ENCODE peak calls at places on chromosomes 11 and 22, in six cellular contexts. B is thyroid gland; U is CD8-positive, alpha-beta memory T cell; P is CD4-positive, alpha-beta T cell; M is brain microvascular endothelial cell; F is heart left ventricle. V is an unnamed sample.

GRCh38 chr11:111938687-111939160 is 1.6 kb downstream of the DIXDC1 start:
- DNase-seq in B (no peak), U (peak), P (no peak), M (peak), F (no peak), V (no peak)

GRCh38 chr11:17208257-17208999 is 642 bp upstream of the PIK3C2A start:
- DNase-seq in B (peak), U (peak), P (peak), M (peak), F (no peak), V (peak)

GRCh38 chr22:29813126-29813525 is 24.9 kb downstream of the ASCC2 start:
- DNase-seq in B (no peak), U (no peak), P (no peak), M (no peak), F (no peak), V (no peak)

GRCh38 chr11:77374108-77374507 is 72.6 kb upstream of the GDPD4 start:
- DNase-seq in B (no peak), U (no peak), P (no peak), M (peak), F (no peak), V (no peak)

GRCh38 chr11:26286472-26287066 is 45.4 kb upstream of the ANO3 start:
- DNase-seq in B (peak), U (no peak), P (no peak), M (peak), F (no peak), V (no peak)

GRCh38 chr22:36330655-36331305 is 57.0 kb downstream of the MYH9 start:
- DNase-seq in B (no peak), U (no peak), P (no peak), M (peak), F (peak), V (no peak)

GRCh38 chr11:47083913-47084312 is 92.8 kb downstream of the ARFGAP2 start:
- DNase-seq in B (no peak), U (no peak), P (no peak), M (no peak), F (no peak), V (no peak)

GRCh38 chr22:26848244-26848920 is 191.0 kb downstream of the MIAT start:
- DNase-seq in B (no peak), U (no peak), P (no peak), M (peak), F (no peak), V (no peak)

GRCh38 chr11:24754406-24754805 is 257.6 kb downstream of the LUZP2 start:
- DNase-seq in B (no peak), U (no peak), P (no peak), M (no peak), F (no peak), V (no peak)

GRCh38 chr11:34425863-34426262 is 12.9 kb upstream of the CAT start:
- DNase-seq in B (no peak), U (no peak), P (no peak), M (no peak), F (no peak), V (no peak)

GRCh38 chr11:64752106-64752970 is 7.4 kb downstream of the PYGM start:
- DNase-seq in B (no peak), U (no peak), P (no peak), M (no peak), F (no peak), V (no peak)

GRCh38 chr11:20388096-20389055 is 860 bp downstream of the PRMT3 start:
- DNase-seq in B (peak), U (no peak), P (no peak), M (no peak), F (no peak), V (no peak)

GRCh38 chr22:20458530-20459151 is 21.0 kb upstream of the SCARF2 start:
- DNase-seq in B (no peak), U (no peak), P (no peak), M (no peak), F (no peak), V (no peak)

GRCh38 chr22:42602470-42602869 is 12.2 kb downstream of the POLDIP3 start:
- DNase-seq in B (peak), U (no peak), P (no peak), M (no peak), F (no peak), V (no peak)

GRCh38 chr11:31805629-31806185 is 5.4 kb downstream of the PAX6 start:
- DNase-seq in B (no peak), U (no peak), P (no peak), M (no peak), F (no peak), V (no peak)

GRCh38 chr22:26656896-26657851 is at the start of gene MIAT:
- DNase-seq in B (peak), U (peak), P (peak), M (peak), F (no peak), V (no peak)

GRCh38 chr11:115717215-115717584 is 213.0 kb upstream of the CADM1 start:
- DNase-seq in B (no peak), U (no peak), P (no peak), M (no peak), F (peak), V (no peak)

GRCh38 chr22:37254867-37255233 is 10.8 kb upstream of the RAC2 start:
- DNase-seq in B (no peak), U (no peak), P (no peak), M (peak), F (no peak), V (peak)

GRCh38 chr11:88122956-88123355 is 52.3 kb downstream of the RAB38 start:
- DNase-seq in B (no peak), U (no peak), P (no peak), M (no peak), F (no peak), V (no peak)

GRCh38 chr22:35629406-35630234 is 12.5 kb upstream of the MB start:
- DNase-seq in B (peak), U (no peak), P (peak), M (peak), F (peak), V (peak)

GRCh38 chr11:114061053-114062049 is 1.8 kb downstream of the ZBTB16 start:
- DNase-seq in B (peak), U (no peak), P (no peak), M (no peak), F (no peak), V (no peak)

GRCh38 chr11:69518081-69518950 is 36.9 kb downstream of the LINC01488 start:
- DNase-seq in B (no peak), U (no peak), P (no peak), M (peak), F (no peak), V (no peak)

GRCh38 chr22:37381489-37381888 is 45.8 kb downstream of the ELFN2 start:
- DNase-seq in B (no peak), U (no peak), P (no peak), M (no peak), F (no peak), V (no peak)

GRCh38 chr22:36528336-36528735 is 630 bp downstream of the EIF3D start:
- DNase-seq in B (no peak), U (no peak), P (no peak), M (no peak), F (no peak), V (no peak)

GRCh38 chr22:20430101-20430640 is 7.5 kb downstream of the SCARF2 start:
- DNase-seq in B (no peak), U (no peak), P (no peak), M (no peak), F (no peak), V (no peak)

GRCh38 chr22:19724927-19725661 is 1.8 kb downstream of the GP1BB start:
- DNase-seq in B (no peak), U (no peak), P (no peak), M (no peak), F (no peak), V (no peak)

GRCh38 chr11:1852885-1853284 is at the start of gene LSP1:
- DNase-seq in B (no peak), U (peak), P (peak), M (no peak), F (no peak), V (no peak)

GRCh38 chr11:6259638-6260019 is at the start of gene CCKBR:
- DNase-seq in B (peak), U (peak), P (no peak), M (no peak), F (no peak), V (no peak)

GRCh38 chr11:70569173-70569890 is 171.0 kb downstream of the CTTN start:
- DNase-seq in B (no peak), U (no peak), P (no peak), M (no peak), F (no peak), V (no peak)

GRCh38 chr11:111155021-111155420 is 90.5 kb upstream of the POU2AF2 start:
- DNase-seq in B (no peak), U (no peak), P (no peak), M (no peak), F (no peak), V (no peak)

GRCh38 chr11:86696451-86696850 is 24.0 kb upstream of the ME3 start:
- DNase-seq in B (no peak), U (no peak), P (no peak), M (no peak), F (no peak), V (no peak)

GRCh38 chr11:36763187-36763586 is 165.2 kb upstream of the RAG2 start:
- DNase-seq in B (peak), U (no peak), P (no peak), M (no peak), F (no peak), V (no peak)

GRCh38 chr22:27045103-27045940 is 387.9 kb downstream of the MIAT start:
- DNase-seq in B (no peak), U (no peak), P (no peak), M (peak), F (no peak), V (peak)

GRCh38 chr11:45208135-45208534 is 61.7 kb downstream of the PRDM11 start:
- DNase-seq in B (no peak), U (no peak), P (no peak), M (no peak), F (no peak), V (no peak)

GRCh38 chr11:71331631-71332030 is 79.3 kb upstream of the SHANK2 start:
- DNase-seq in B (no peak), U (no peak), P (no peak), M (no peak), F (no peak), V (no peak)

GRCh38 chr22:48834404-48834803 is 993.3 kb downstream of the BRD1 start:
- DNase-seq in B (no peak), U (no peak), P (no peak), M (no peak), F (no peak), V (no peak)
- H3K27ac ChIP-seq in B (no peak), U (no peak), P (no peak), M (no peak), F (no peak), V (no peak)

GRCh38 chr11:10490032-10490397 is 35.0 kb downstream of the AMPD3 start:
- DNase-seq in B (no peak), U (no peak), P (no peak), M (no peak), F (no peak), V (no peak)
- H3K27ac ChIP-seq in B (peak), U (no peak), P (no peak), M (peak), F (peak), V (peak)

GRCh38 chr11:7512525-7513209 is 1.1 kb upstream of the PPFIBP2 start:
- DNase-seq in B (peak), U (no peak), P (no peak), M (no peak), F (peak), V (no peak)
- H3K27ac ChIP-seq in B (peak), U (no peak), P (peak), M (no peak), F (peak), V (peak)

GRCh38 chr11:11841605-11842425 is at the start of gene USP47:
- DNase-seq in B (peak), U (peak), P (peak), M (peak), F (peak), V (no peak)
- H3K27ac ChIP-seq in B (peak), U (peak), P (peak), M (peak), F (peak), V (peak)